ENCODE peak calls at places on chromosome 5, in five cellular contexts. G is DND-41, J is A673, A is fibroblast of lung, F is GM23248. M is an unnamed sample.

GRCh38 chr5:163408311-163408923 is 29.0 kb upstream of the CCNG1 start:
- DNase-seq in G (peak; percentile 60), J (peak; percentile 81), A (peak; percentile 48), F (peak; percentile 73), M (peak; percentile 72)

GRCh38 chr5:142363619-142363963 is 38.8 kb upstream of the SPRY4 start:
- DNase-seq in G (no peak), J (no peak), A (no peak), F (no peak), M (no peak)

GRCh38 chr5:73918791-73919221 is 292.8 kb downstream of the ARHGEF28 start:
- DNase-seq in G (no peak), J (no peak), A (peak; percentile 88), F (no peak), M (no peak)

GRCh38 chr5:108858959-108859358 is 111.3 kb downstream of the FER start:
- DNase-seq in G (no peak), J (peak; percentile 14), A (peak; percentile 5), F (peak; percentile 66), M (no peak)

GRCh38 chr5:68593211-68593701 is 377.7 kb downstream of the PIK3R1 start:
- DNase-seq in G (no peak), J (no peak), A (no peak), F (no peak), M (no peak)

GRCh38 chr5:139903805-139904565 is 108.4 kb downstream of the PSD2 start:
- DNase-seq in G (no peak), J (peak; percentile 27), A (no peak), F (peak; percentile 47), M (no peak)

GRCh38 chr5:55073211-55073610 is 29.2 kb upstream of the GZMA start:
- DNase-seq in G (no peak), J (no peak), A (no peak), F (no peak), M (no peak)

GRCh38 chr5:43996221-43996620 is 393.0 kb downstream of the FGF10 start:
- DNase-seq in G (no peak), J (no peak), A (no peak), F (no peak), M (no peak)

GRCh38 chr5:21452429-21452828 is 1400.7 kb downstream of the CDH12 start:
- DNase-seq in G (no peak), J (peak; percentile 37), A (no peak), F (peak; percentile 4), M (no peak)

GRCh38 chr5:72558383-72558782 is 51.2 kb upstream of the ZNF366 start:
- DNase-seq in G (no peak), J (no peak), A (no peak), F (no peak), M (no peak)

GRCh38 chr5:67310740-67311139 is 114.1 kb upstream of the CD180 start:
- DNase-seq in G (no peak), J (no peak), A (no peak), F (no peak), M (no peak)

GRCh38 chr5:168851902-168852321 is 272.7 kb upstream of the PANK3 start:
- DNase-seq in G (peak; percentile 83), J (no peak), A (peak; percentile 95), F (no peak), M (no peak)

GRCh38 chr5:126383755-126384154 is 39.5 kb upstream of the GRAMD2B start:
- DNase-seq in G (no peak), J (no peak), A (no peak), F (peak; percentile 61), M (no peak)

GRCh38 chr5:150020249-150020648 is 19.7 kb downstream of the HMGXB3 start:
- DNase-seq in G (no peak), J (no peak), A (no peak), F (no peak), M (no peak)

GRCh38 chr5:176817369-176817841 is 7.0 kb downstream of the UNC5A start:
- DNase-seq in G (no peak), J (peak; percentile 55), A (no peak), F (no peak), M (no peak)

GRCh38 chr5:147168578-147169327 is 66.1 kb upstream of the STK32A start:
- DNase-seq in G (no peak), J (no peak), A (peak; percentile 78), F (peak; percentile 71), M (no peak)

GRCh38 chr5:1719860-1720259 is 79.8 kb downstream of the MRPL36 start:
- DNase-seq in G (no peak), J (no peak), A (no peak), F (no peak), M (no peak)

GRCh38 chr5:127875235-127876021 is 172.2 kb downstream of the CCDC192 start:
- DNase-seq in G (peak; percentile 16), J (peak; percentile 62), A (peak; percentile 56), F (peak; percentile 19), M (no peak)

GRCh38 chr5:120735076-120735475 is 271.0 kb downstream of the PRR16 start:
- DNase-seq in G (no peak), J (no peak), A (peak; percentile 6), F (no peak), M (no peak)

GRCh38 chr5:72252574-72253155 is 67.4 kb downstream of the MRPS27 start:
- DNase-seq in G (no peak), J (peak; percentile 12), A (peak; percentile 27), F (peak; percentile 45), M (no peak)

GRCh38 chr5:113299591-113299990 is 135.2 kb downstream of the TSSK1B start:
- DNase-seq in G (no peak), J (no peak), A (no peak), F (no peak), M (no peak)

GRCh38 chr5:181243521-181244307 is at the start of gene RACK1:
- DNase-seq in G (peak; percentile 91), J (peak; percentile 93), A (peak; percentile 86), F (peak; percentile 95), M (peak; percentile 83)

GRCh38 chr5:60677831-60678664 is 21.9 kb downstream of the DEPDC1B start:
- DNase-seq in G (no peak), J (peak; percentile 46), A (peak; percentile 36), F (peak; percentile 58), M (no peak)

GRCh38 chr5:9833871-9834270 is 203.7 kb upstream of the TAS2R1 start:
- DNase-seq in G (no peak), J (no peak), A (no peak), F (no peak), M (no peak)
- H3K27ac ChIP-seq in G (no peak overlapping the region), J (no peak overlapping the region), A (no peak overlapping the region), F (no peak overlapping the region), M (no peak overlapping the region)

GRCh38 chr5:135544666-135545045 is 8.9 kb upstream of the NEUROG1 start:
- DNase-seq in G (no peak), J (no peak), A (no peak), F (no peak), M (no peak)
- TF ChIP-seq EZH2 in G (no peak), J (no peak), A (no peak), F (no peak), M (no peak)

GRCh38 chr5:33433303-33434255 is 7.2 kb upstream of the TARS1 start:
- DNase-seq in G (no peak), J (no peak), A (no peak), F (peak; percentile 53), M (no peak)

GRCh38 chr5:33441241-33441844 is 578 bp downstream of the TARS1 start:
- DNase-seq in G (peak; percentile 52), J (peak; percentile 47), A (peak; percentile 26), F (peak; percentile 56), M (no peak)

GRCh38 chr5:33439905-33440481 is 772 bp upstream of the TARS1 start:
- DNase-seq in G (no peak), J (no peak), A (no peak), F (peak; percentile 53), M (no peak)

GRCh38 chr5:33440482-33441240 is at the start of gene TARS1:
- DNase-seq in G (peak; percentile 98), J (peak; percentile 99), A (peak; percentile 100), F (peak; percentile 100), M (peak; percentile 98)

GRCh38 chr5:33438996-33439395 is 1.8 kb upstream of the TARS1 start:
- DNase-seq in G (no peak), J (no peak), A (no peak), F (no peak), M (no peak)
- H3K27ac ChIP-seq in G (no peak overlapping the region), J (no peak overlapping the region), A (no peak overlapping the region), F (no peak overlapping the region), M (no peak overlapping the region)

GRCh38 chr5:156182174-156182967 is 144.6 kb upstream of the SGCD start:
- DNase-seq in G (no peak), J (no peak), A (no peak), F (peak; percentile 50), M (no peak)

GRCh38 chr5:156189628-156190027 is 137.3 kb upstream of the SGCD start:
- DNase-seq in G (no peak), J (no peak), A (no peak), F (no peak), M (no peak)

GRCh38 chr5:156191547-156191946 is 135.4 kb upstream of the SGCD start:
- DNase-seq in G (no peak), J (no peak), A (no peak), F (no peak), M (no peak)

GRCh38 chr5:156186760-156187159 is 140.2 kb upstream of the SGCD start:
- DNase-seq in G (no peak), J (no peak), A (peak; percentile 34), F (peak; percentile 76), M (no peak)

DNA sequence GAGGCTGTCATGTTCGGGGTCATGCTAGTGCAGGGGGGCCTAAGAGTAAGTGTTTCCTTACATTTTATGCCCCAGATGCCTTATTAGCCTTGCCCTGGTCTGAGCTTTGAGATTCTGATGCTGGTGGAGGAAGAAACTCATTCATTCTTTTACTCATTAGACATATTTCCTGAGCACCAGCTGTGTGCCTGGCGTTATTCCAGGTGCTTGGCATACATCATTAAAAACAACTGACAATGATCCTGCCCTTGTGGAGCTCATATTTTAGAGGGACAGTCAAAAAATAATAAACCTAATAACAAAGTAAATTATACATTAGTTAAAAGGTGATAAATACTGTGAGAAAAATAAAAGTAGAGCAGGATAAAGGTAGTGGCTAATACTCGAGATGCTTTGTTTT is 138.9 kb upstream of the SGCD start:
- DNase-seq in G (no peak), J (peak; percentile 2), A (no peak), F (peak; percentile 31), M (no peak)
- TF ChIP-seq EZH2 in G (no peak), J (no peak), A (no peak), F (no peak), M (no peak)

GRCh38 chr5:151607304-151607703 is 16.2 kb upstream of the FAT2 start:
- DNase-seq in G (no peak), J (no peak), A (no peak), F (no peak), M (no peak)
- H3K27ac ChIP-seq in G (no peak overlapping the region), J (no peak overlapping the region), A (no peak overlapping the region), F (no peak overlapping the region), M (no peak overlapping the region)